ENCODE peak calls at places on chromosome X, in nine cellular contexts. Z, E, B, T, D, M, O, F and G are unnamed samples.
A peak's percentile ranks its signal among the peaks of the same experiment; 100 is the strongest.

GRCh38 chrX:40154853-40155616 is 57.3 kb upstream of the BCOR start:
- DNase-seq in Z (peak; percentile 74), E (no peak), B (no peak), T (no peak), D (no peak), M (peak; percentile 87), O (no peak), F (peak; percentile 65), G (peak; percentile 62)

GRCh38 chrX:103540145-103540544 is 20.9 kb upstream of the RAB40A start:
- DNase-seq in Z (no peak), E (no peak), B (no peak), T (no peak), D (no peak), M (no peak), O (no peak), F (no peak), G (no peak)

GRCh38 chrX:24494544-24495113 is 29.5 kb downstream of the PDK3 start:
- DNase-seq in Z (peak; percentile 74), E (peak; percentile 30), B (peak; percentile 46), T (no peak), D (no peak), M (no peak), O (peak; percentile 31), F (no peak), G (no peak)

GRCh38 chrX:13452283-13452682 is 117.1 kb upstream of the EGFL6 start:
- DNase-seq in Z (no peak), E (no peak), B (no peak), T (no peak), D (no peak), M (no peak), O (no peak), F (no peak), G (no peak)

GRCh38 chrX:69096963-69097362 is 68.3 kb downstream of the PJA1 start:
- DNase-seq in Z (no peak), E (no peak), B (no peak), T (no peak), D (no peak), M (no peak), O (no peak), F (no peak), G (no peak)

GRCh38 chrX:74534569-74535038 is 79.8 kb downstream of the RLIM start:
- DNase-seq in Z (no peak), E (no peak), B (peak; percentile 11), T (peak; percentile 9), D (no peak), M (no peak), O (no peak), F (no peak), G (no peak)

GRCh38 chrX:52988985-52989917 is 30.9 kb upstream of the FAM156A start:
- DNase-seq in Z (no peak), E (no peak), B (no peak), T (no peak), D (no peak), M (no peak), O (no peak), F (no peak), G (no peak)

GRCh38 chrX:8204169-8204935 is 33.3 kb upstream of the VCX2 start:
- DNase-seq in Z (no peak), E (no peak), B (no peak), T (no peak), D (no peak), M (no peak), O (no peak), F (no peak), G (no peak)

GRCh38 chrX:129980043-129980442 is 2.4 kb upstream of the BCORL1 start:
- DNase-seq in Z (no peak), E (no peak), B (no peak), T (peak; percentile 18), D (no peak), M (peak; percentile 37), O (no peak), F (no peak), G (peak; percentile 51)

GRCh38 chrX:1618689-1619088 is 3.8 kb downstream of the ASMT start:
- DNase-seq in Z (no peak), E (no peak), B (no peak), T (no peak), D (no peak), M (no peak), O (no peak), F (no peak), G (no peak)

GRCh38 chrX:12304261-12304660 is 166.0 kb downstream of the FRMPD4 start:
- DNase-seq in Z (no peak), E (no peak), B (no peak), T (no peak), D (no peak), M (no peak), O (no peak), F (no peak), G (no peak)

GRCh38 chrX:14729058-14729457 is 143.8 kb downstream of the FANCB start:
- DNase-seq in Z (no peak), E (no peak), B (no peak), T (no peak), D (no peak), M (no peak), O (no peak), F (no peak), G (no peak)

GRCh38 chrX:103941201-103941975 is 21.0 kb upstream of the TMSB15B start:
- DNase-seq in Z (peak; percentile 58), E (no peak), B (no peak), T (peak; percentile 8), D (no peak), M (no peak), O (no peak), F (no peak), G (no peak)

GRCh38 chrX:75071334-75071733 is 84.7 kb downstream of the ABCB7 start:
- DNase-seq in Z (no peak), E (no peak), B (no peak), T (no peak), D (no peak), M (no peak), O (no peak), F (no peak), G (no peak)

GRCh38 chrX:119228506-119229290 is 7.4 kb upstream of the PGRMC1 start:
- DNase-seq in Z (peak; percentile 56), E (peak; percentile 56), B (peak; percentile 73), T (no peak), D (no peak), M (no peak), O (peak; percentile 70), F (no peak), G (no peak)

GRCh38 chrX:43964936-43965335 is 8.3 kb downstream of the NDP start:
- DNase-seq in Z (no peak), E (no peak), B (no peak), T (no peak), D (no peak), M (no peak), O (no peak), F (no peak), G (no peak)

GRCh38 chrX:86023806-86024205 is 23.6 kb downstream of the CHM start:
- DNase-seq in Z (no peak), E (no peak), B (no peak), T (no peak), D (no peak), M (no peak), O (no peak), F (no peak), G (no peak)

GRCh38 chrX:114611018-114611619 is 27.2 kb downstream of the HTR2C start:
- DNase-seq in Z (peak; percentile 32), E (peak; percentile 7), B (no peak), T (peak; percentile 4), D (no peak), M (no peak), O (peak; percentile 10), F (no peak), G (peak; percentile 56)

GRCh38 chrX:19616959-19617358 is 101.7 kb upstream of the MAP3K15 start:
- DNase-seq in Z (no peak), E (no peak), B (no peak), T (no peak), D (no peak), M (no peak), O (no peak), F (no peak), G (no peak)